ENCODE peak calls at places on chromosomes 11 and 22, in four cellular contexts. One of them, this sample, is unnamed.

GRCh38 chr11:110026823-110027626 is 66.2 kb upstream of the ZC3H12C start:
- DNase-seq in brain microvascular endothelial cell: no peak
- DNase-seq in body of pancreas: peak; percentile 12
- DNase-seq in K562: no peak
- DNase-seq in this sample: no peak

GRCh38 chr11:17559341-17560087 is 12.5 kb downstream of the OTOG start:
- DNase-seq in K562: no peak
- DNase-seq in brain microvascular endothelial cell: no peak
- DNase-seq in body of pancreas: no peak
- DNase-seq in this sample: no peak

GRCh38 chr11:75376175-75376574 is 23.1 kb upstream of the RPS3 start:
- DNase-seq in K562: peak; percentile 47
- DNase-seq in body of pancreas: no peak
- DNase-seq in brain microvascular endothelial cell: no peak
- DNase-seq in this sample: no peak

GRCh38 chr11:1761110-1761856 is 2.4 kb downstream of the CTSD start:
- DNase-seq in brain microvascular endothelial cell: no peak
- DNase-seq in K562: no peak
- DNase-seq in body of pancreas: no peak
- DNase-seq in this sample: no peak

GRCh38 chr22:40728731-40729189 is 49.5 kb downstream of the MCHR1 start:
- DNase-seq in K562: no peak
- DNase-seq in brain microvascular endothelial cell: no peak
- DNase-seq in body of pancreas: no peak
- DNase-seq in this sample: no peak

GRCh38 chr22:17773606-17774205 is 563 bp downstream of the BID start:
- DNase-seq in K562: peak; percentile 88
- DNase-seq in body of pancreas: peak; percentile 56
- DNase-seq in brain microvascular endothelial cell: no peak
- DNase-seq in this sample: peak; percentile 48

GRCh38 chr11:492416-493226 is 14.4 kb downstream of the RNH1 start:
- DNase-seq in brain microvascular endothelial cell: no peak
- DNase-seq in K562: no peak
- DNase-seq in body of pancreas: no peak
- DNase-seq in this sample: no peak

GRCh38 chr22:20237480-20238440 is 30.4 kb downstream of the RTN4R start:
- DNase-seq in brain microvascular endothelial cell: no peak
- DNase-seq in body of pancreas: peak; percentile 69
- DNase-seq in K562: no peak
- DNase-seq in this sample: no peak

GRCh38 chr11:93840981-93841380 is 9.4 kb downstream of the VSTM5 start:
- DNase-seq in body of pancreas: no peak
- DNase-seq in brain microvascular endothelial cell: no peak
- DNase-seq in K562: no peak
- DNase-seq in this sample: no peak

GRCh38 chr11:14789879-14790484 is 102.0 kb downstream of the CYP2R1 start:
- DNase-seq in body of pancreas: no peak
- DNase-seq in brain microvascular endothelial cell: no peak
- DNase-seq in K562: no peak
- DNase-seq in this sample: no peak

GRCh38 chr11:10310301-10310841 is 5.5 kb downstream of the ADM start:
- DNase-seq in K562: no peak
- DNase-seq in body of pancreas: no peak
- DNase-seq in brain microvascular endothelial cell: peak; percentile 22
- DNase-seq in this sample: no peak

GRCh38 chr22:49662681-49663080 is 165.0 kb downstream of the BRD1 start:
- DNase-seq in K562: no peak
- DNase-seq in brain microvascular endothelial cell: no peak
- DNase-seq in body of pancreas: no peak
- DNase-seq in this sample: no peak

GRCh38 chr11:16791494-16791961 is 53.1 kb downstream of the C11orf58 start:
- DNase-seq in K562: no peak
- DNase-seq in brain microvascular endothelial cell: peak; percentile 96
- DNase-seq in body of pancreas: no peak
- DNase-seq in this sample: peak; percentile 27

GRCh38 chr22:20578192-20578591 is 70.8 kb downstream of the MED15 start:
- DNase-seq in body of pancreas: peak; percentile 69
- DNase-seq in K562: no peak
- DNase-seq in brain microvascular endothelial cell: no peak
- DNase-seq in this sample: no peak

GRCh38 chr11:34929794-34930763 is 13.7 kb downstream of the PDHX start:
- DNase-seq in K562: no peak
- DNase-seq in brain microvascular endothelial cell: no peak
- DNase-seq in body of pancreas: peak; percentile 66
- DNase-seq in this sample: no peak

GRCh38 chr11:125457814-125458343 is 38.2 kb downstream of the FEZ1 start:
- DNase-seq in K562: peak; percentile 38
- DNase-seq in body of pancreas: peak; percentile 20
- DNase-seq in brain microvascular endothelial cell: peak; percentile 80
- DNase-seq in this sample: peak; percentile 56

GRCh38 chr11:133966924-133967598 is 10.3 kb upstream of the IGSF9B start:
- DNase-seq in brain microvascular endothelial cell: no peak
- DNase-seq in K562: peak; percentile 46
- DNase-seq in body of pancreas: peak; percentile 66
- DNase-seq in this sample: no peak

GRCh38 chr11:129989437-129989836 is 13.2 kb downstream of the PRDM10 start:
- DNase-seq in K562: no peak
- DNase-seq in body of pancreas: no peak
- DNase-seq in brain microvascular endothelial cell: no peak
- DNase-seq in this sample: no peak

GRCh38 chr22:26553056-26553752 is 36.7 kb downstream of the TPST2 start:
- DNase-seq in body of pancreas: peak; percentile 84
- DNase-seq in K562: no peak
- DNase-seq in brain microvascular endothelial cell: peak; percentile 80
- DNase-seq in this sample: no peak

GRCh38 chr11:19756675-19757475 is 44.2 kb downstream of the NAV2 start:
- DNase-seq in body of pancreas: no peak
- DNase-seq in brain microvascular endothelial cell: peak; percentile 14
- DNase-seq in K562: no peak
- DNase-seq in this sample: no peak

GRCh38 chr11:9146477-9146876 is 55.1 kb upstream of the SCUBE2 start:
- DNase-seq in body of pancreas: no peak
- DNase-seq in K562: no peak
- DNase-seq in brain microvascular endothelial cell: no peak
- DNase-seq in this sample: no peak

GRCh38 chr11:35418282-35418846 is 994 bp downstream of the SLC1A2 start:
- DNase-seq in body of pancreas: peak; percentile 41
- DNase-seq in K562: no peak
- DNase-seq in brain microvascular endothelial cell: no peak
- DNase-seq in this sample: no peak

DNA sequence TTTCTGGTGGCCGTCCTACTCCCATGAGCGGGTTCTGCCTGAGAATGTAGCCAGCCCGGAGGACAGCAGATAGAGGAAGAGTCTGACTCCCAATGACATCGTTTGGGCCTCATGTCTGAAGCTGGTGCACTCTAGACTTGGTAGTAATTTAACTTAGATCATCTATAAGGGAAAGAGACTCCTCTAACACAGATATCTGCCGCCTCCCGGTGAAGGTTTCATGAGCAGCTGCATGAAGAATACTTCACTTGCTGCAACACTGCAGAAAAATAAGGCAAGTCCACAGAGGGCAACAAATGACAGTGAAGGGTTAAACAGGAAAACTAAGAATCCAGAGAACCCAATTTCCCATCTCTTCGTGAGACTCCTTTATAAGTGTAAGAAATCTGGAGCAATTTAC is 5.9 kb upstream of the ARL2 start:
- DNase-seq in K562: no peak
- DNase-seq in body of pancreas: no peak
- DNase-seq in brain microvascular endothelial cell: no peak
- DNase-seq in this sample: no peak
- TF ChIP-seq CTCF in K562: no peak
- TF ChIP-seq CTCF in body of pancreas: no peak
- TF ChIP-seq CTCF in brain microvascular endothelial cell: no peak
- TF ChIP-seq CTCF in this sample: no peak

GRCh38 chr11:104968856-104969776 is 742 bp upstream of the CASP4 start:
- DNase-seq in brain microvascular endothelial cell: peak; percentile 5
- DNase-seq in body of pancreas: peak; percentile 58
- DNase-seq in K562: no peak
- DNase-seq in this sample: peak; percentile 34
- H3K27ac ChIP-seq in brain microvascular endothelial cell: peak overlapping the region; percentile 64
- H3K27ac ChIP-seq in body of pancreas: peak overlapping the region; percentile 87
- H3K27ac ChIP-seq in K562: no peak overlapping the region
- H3K27ac ChIP-seq in this sample: peak overlapping the region; percentile 18

GRCh38 chr11:132114185-132114584 is 743.8 kb downstream of the NTM start:
- DNase-seq in body of pancreas: peak; percentile 46
- DNase-seq in brain microvascular endothelial cell: no peak
- DNase-seq in K562: no peak
- DNase-seq in this sample: peak; percentile 57

GRCh38 chr11:132115454-132115853 is 745.0 kb downstream of the NTM start:
- DNase-seq in K562: no peak
- DNase-seq in brain microvascular endothelial cell: peak; percentile 79
- DNase-seq in body of pancreas: no peak
- DNase-seq in this sample: no peak

GRCh38 chr11:132111781-132112380 is 741.5 kb downstream of the NTM start:
- DNase-seq in K562: no peak
- DNase-seq in body of pancreas: no peak
- DNase-seq in brain microvascular endothelial cell: peak; percentile 83
- DNase-seq in this sample: no peak

GRCh38 chr11:132114743-132115142 is 744.3 kb downstream of the NTM start:
- DNase-seq in body of pancreas: no peak
- DNase-seq in K562: no peak
- DNase-seq in brain microvascular endothelial cell: no peak
- DNase-seq in this sample: no peak

DNA sequence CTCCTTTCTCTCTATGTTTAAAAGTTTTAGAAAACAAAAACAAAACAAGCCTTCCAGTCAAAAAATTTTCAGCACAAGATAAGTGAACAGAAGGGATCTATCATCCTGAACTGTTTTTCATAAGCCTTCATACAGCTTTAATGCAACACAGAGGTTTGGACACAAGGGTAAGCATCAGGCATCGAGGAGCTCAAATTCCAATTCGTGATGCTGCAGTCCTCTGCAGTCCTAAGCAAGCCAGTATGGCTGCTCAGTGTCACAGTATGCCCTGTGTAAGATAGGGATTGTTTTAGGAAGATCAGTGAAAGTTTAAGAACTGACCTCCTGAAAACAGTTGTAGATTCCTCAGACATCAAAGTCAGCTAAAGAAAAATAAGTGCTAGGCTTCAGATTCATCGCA is 740.9 kb downstream of the NTM start:
- DNase-seq in body of pancreas: no peak
- DNase-seq in brain microvascular endothelial cell: no peak
- DNase-seq in K562: no peak
- DNase-seq in this sample: no peak
- H3K4me3 ChIP-seq in body of pancreas: no peak overlapping the region
- H3K4me3 ChIP-seq in brain microvascular endothelial cell: no peak overlapping the region
- H3K4me3 ChIP-seq in K562: no peak overlapping the region
- H3K4me3 ChIP-seq in this sample: no peak overlapping the region

DNA sequence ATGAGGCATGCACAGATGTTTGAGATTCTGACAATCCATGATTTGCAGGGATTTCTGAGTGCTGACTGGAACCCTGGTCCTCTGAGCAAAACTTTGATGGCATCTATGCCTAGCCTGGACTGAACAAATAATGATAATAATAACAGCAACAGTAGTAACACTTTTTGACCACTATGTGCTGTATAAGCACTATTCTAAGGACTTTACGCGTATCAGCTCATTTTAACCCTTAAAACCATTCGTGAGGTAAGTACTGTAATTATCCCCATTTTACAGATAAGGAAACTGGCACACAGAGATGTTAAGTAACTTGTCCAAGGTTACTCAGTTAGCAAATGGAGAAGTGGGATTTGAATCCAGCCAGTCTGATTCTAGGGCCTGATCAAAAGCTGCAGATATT is 168.4 kb downstream of the C11orf91 start:
- DNase-seq in brain microvascular endothelial cell: no peak
- DNase-seq in K562: no peak
- DNase-seq in body of pancreas: no peak
- DNase-seq in this sample: no peak
- TF ChIP-seq CTCF in brain microvascular endothelial cell: no peak
- TF ChIP-seq CTCF in K562: peak; percentile 18
- TF ChIP-seq CTCF in body of pancreas: no peak
- TF ChIP-seq CTCF in this sample: no peak

GRCh38 chr22:38204784-38205183 is 3.0 kb downstream of the MAFF start:
- DNase-seq in body of pancreas: no peak
- DNase-seq in K562: no peak
- DNase-seq in brain microvascular endothelial cell: no peak
- DNase-seq in this sample: no peak

GRCh38 chr22:38203855-38204497 is 2.2 kb downstream of the MAFF start:
- DNase-seq in K562: no peak
- DNase-seq in body of pancreas: no peak
- DNase-seq in brain microvascular endothelial cell: peak; percentile 54
- DNase-seq in this sample: no peak

GRCh38 chr22:38207898-38208432 is 6.2 kb downstream of the MAFF start:
- DNase-seq in brain microvascular endothelial cell: no peak
- DNase-seq in body of pancreas: no peak
- DNase-seq in K562: no peak
- DNase-seq in this sample: no peak

GRCh38 chr22:38203090-38203810 is 1.5 kb downstream of the MAFF start:
- DNase-seq in brain microvascular endothelial cell: no peak
- DNase-seq in K562: no peak
- DNase-seq in body of pancreas: peak; percentile 79
- DNase-seq in this sample: peak; percentile 43

DNA sequence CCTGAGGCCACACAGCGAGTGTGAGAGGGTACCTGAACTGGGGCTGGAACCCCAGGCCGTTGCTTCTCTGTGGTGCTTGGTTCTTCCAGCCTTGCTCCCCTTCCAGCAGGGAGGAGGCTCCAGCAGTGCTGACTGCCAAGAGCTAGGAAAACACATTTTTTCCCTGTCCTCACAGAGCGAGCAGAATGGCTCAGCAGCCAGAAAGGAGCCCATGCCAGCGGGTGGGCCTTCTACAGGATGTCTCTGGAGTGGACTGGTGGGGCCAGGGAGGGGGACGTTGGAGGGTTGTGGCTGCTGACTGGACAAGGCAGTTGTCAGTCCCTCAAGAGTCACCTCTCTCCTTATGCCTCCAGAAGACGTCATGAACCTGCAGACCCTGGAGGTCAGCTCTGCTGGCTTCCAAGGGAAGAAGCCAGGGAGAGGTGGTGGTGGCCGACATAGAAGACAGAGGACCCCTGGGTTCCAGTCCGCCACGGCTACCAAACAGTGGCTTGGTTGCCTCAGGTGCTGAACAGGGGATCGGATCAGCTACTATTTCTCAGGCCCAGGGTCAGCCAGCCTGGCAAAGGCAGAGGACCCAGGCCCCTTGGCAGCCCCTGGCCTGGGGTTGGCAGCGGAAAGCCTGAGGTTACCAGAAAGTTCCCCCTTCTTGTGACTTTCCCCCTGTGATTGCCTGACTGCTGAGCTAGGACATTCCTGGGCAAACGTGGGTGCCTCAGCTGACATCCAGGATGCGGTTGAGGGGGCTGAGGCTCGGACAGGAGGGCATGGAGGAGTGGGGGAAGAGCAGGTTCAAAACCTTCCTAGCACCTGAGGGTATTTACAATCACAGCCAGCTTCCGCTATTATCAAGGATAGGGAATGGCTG is 3.7 kb downstream of the MAFF start:
- DNase-seq in K562: no peak
- DNase-seq in brain microvascular endothelial cell: peak; percentile 78
- DNase-seq in body of pancreas: peak; percentile 46
- DNase-seq in this sample: peak; percentile 88
- H3K27ac ChIP-seq in K562: no peak overlapping the region
- H3K27ac ChIP-seq in brain microvascular endothelial cell: peak overlapping the region; percentile 99
- H3K27ac ChIP-seq in body of pancreas: no peak overlapping the region
- H3K27ac ChIP-seq in this sample: peak overlapping the region; percentile 98